ENCODE peak calls at places on chromosomes 5 and 9, in seven cellular contexts. K, P, Z, C, Q, O and B are unnamed samples. For H3K79me1, the result is how much of the 10 kb centered on the place peaks cover.

GRCh38 chr9:106929471-106930198 is 66.7 kb downstream of the ZNF462 start:
- DNase-seq in K (no peak), P (no peak), Z (no peak), C (no peak), Q (no peak), O (no peak), B (peak)

GRCh38 chr5:2352101-2352861 is 399.2 kb downstream of the IRX2 start:
- DNase-seq in K (no peak), P (no peak), Z (no peak), C (no peak), Q (no peak), O (no peak), B (no peak)

GRCh38 chr5:145960848-145961600 is 24.6 kb downstream of the SH3RF2 start:
- DNase-seq in K (no peak), P (no peak), Z (no peak), C (no peak), Q (no peak), O (peak), B (peak)

GRCh38 chr9:33331411-33331891 is 41.1 kb downstream of the NFX1 start:
- DNase-seq in K (no peak), P (no peak), Z (no peak), C (no peak), Q (no peak), O (no peak), B (peak)

GRCh38 chr5:111313017-111313724 is 89.0 kb downstream of the CAMK4 start:
- DNase-seq in K (no peak), P (no peak), Z (no peak), C (no peak), Q (no peak), O (no peak), B (peak)

GRCh38 chr9:95124582-95125359 is 192.7 kb downstream of the FANCC start:
- DNase-seq in K (no peak), P (peak), Z (no peak), C (no peak), Q (peak), O (no peak), B (no peak)

GRCh38 chr5:27472875-27473274 is 434.5 kb upstream of the CDH9 start:
- DNase-seq in K (no peak), P (no peak), Z (peak), C (no peak), Q (peak), O (no peak), B (no peak)

GRCh38 chr5:143025971-143026370 is 255.8 kb downstream of the ARHGAP26 start:
- DNase-seq in K (no peak), P (no peak), Z (no peak), C (no peak), Q (no peak), O (peak), B (peak)

GRCh38 chr9:73426226-73426625 is 274.6 kb downstream of the ANXA1 start:
- DNase-seq in K (peak), P (no peak), Z (no peak), C (no peak), Q (no peak), O (no peak), B (no peak)

GRCh38 chr5:54990751-54991349 is 5.5 kb upstream of the ESM1 start:
- DNase-seq in K (no peak), P (no peak), Z (peak), C (no peak), Q (peak), O (no peak), B (peak)

GRCh38 chr9:130936285-130937117 is 2.5 kb downstream of the FIBCD1 start:
- DNase-seq in K (no peak), P (peak), Z (peak), C (peak), Q (peak), O (peak), B (peak)

GRCh38 chr5:99187611-99188010 is 258.8 kb upstream of the CHD1 start:
- DNase-seq in K (no peak), P (no peak), Z (no peak), C (no peak), Q (peak), O (no peak), B (no peak)

GRCh38 chr9:69173891-69174644 is at the start of gene TJP2:
- DNase-seq in K (peak), P (peak), Z (peak), C (peak), Q (peak), O (peak), B (peak)

GRCh38 chr5:139474815-139475791 is 4.3 kb downstream of the SMIM33 start:
- DNase-seq in K (no peak), P (no peak), Z (peak), C (no peak), Q (no peak), O (no peak), B (peak)

GRCh38 chr5:145811834-145812625 is 23.1 kb downstream of the PRELID2 start:
- DNase-seq in K (no peak), P (no peak), Z (peak), C (no peak), Q (peak), O (no peak), B (peak)

GRCh38 chr9:135478858-135479468 is 619 bp upstream of the PPP1R26 start:
- DNase-seq in K (peak), P (peak), Z (peak), C (peak), Q (peak), O (peak), B (no peak)

GRCh38 chr5:68494771-68495170 is 279.2 kb downstream of the PIK3R1 start:
- DNase-seq in K (no peak), P (no peak), Z (peak), C (no peak), Q (no peak), O (no peak), B (peak)

GRCh38 chr9:105309531-105309931 is 65.1 kb downstream of the SLC44A1 start:
- DNase-seq in K (no peak), P (no peak), Z (no peak), C (no peak), Q (no peak), O (no peak), B (no peak)

GRCh38 chr5:174446446-174446845 is 277.9 kb upstream of the MSX2 start:
- DNase-seq in K (no peak), P (no peak), Z (no peak), C (no peak), Q (peak), O (peak), B (no peak)

GRCh38 chr9:136179761-136180160 is 25.2 kb downstream of the LHX3 start:
- DNase-seq in K (no peak), P (no peak), Z (no peak), C (no peak), Q (no peak), O (no peak), B (no peak)

GRCh38 chr5:10501554-10502075 is 59.9 kb downstream of the ROPN1L start:
- DNase-seq in K (no peak), P (no peak), Z (no peak), C (no peak), Q (no peak), O (no peak), B (no peak)

GRCh38 chr9:84677080-84677479 is 7.6 kb downstream of the NTRK2 start:
- DNase-seq in K (no peak), P (no peak), Z (no peak), C (no peak), Q (no peak), O (no peak), B (no peak)

GRCh38 chr5:149030392-149030791 is 32.5 kb downstream of the SH3TC2 start:
- DNase-seq in K (no peak), P (no peak), Z (peak), C (no peak), Q (no peak), O (no peak), B (peak)

GRCh38 chr9:99345936-99346335 is 123.9 kb downstream of the SEC61B start:
- DNase-seq in K (no peak), P (no peak), Z (no peak), C (no peak), Q (no peak), O (no peak), B (peak)

GRCh38 chr5:34707451-34708107 is 51.5 kb downstream of the RAI14 start:
- DNase-seq in K (no peak), P (no peak), Z (no peak), C (no peak), Q (no peak), O (no peak), B (no peak)

GRCh38 chr5:91383956-91384300 is 811 bp upstream of the ARRDC3 start:
- DNase-seq in K (peak), P (no peak), Z (no peak), C (no peak), Q (peak), O (no peak), B (no peak)

GRCh38 chr5:103375356-103375755 is 116.8 kb downstream of the MACIR start:
- DNase-seq in K (no peak), P (no peak), Z (peak), C (no peak), Q (no peak), O (no peak), B (peak)

GRCh38 chr5:73796164-73797141 is 170.5 kb downstream of the ARHGEF28 start:
- DNase-seq in K (no peak), P (no peak), Z (peak), C (no peak), Q (peak), O (peak), B (peak)

GRCh38 chr9:115164511-115164974 is 46.6 kb upstream of the TNC start:
- DNase-seq in K (no peak), P (peak), Z (peak), C (no peak), Q (peak), O (no peak), B (peak)

GRCh38 chr9:115170674-115171073 is 52.7 kb upstream of the TNC start:
- DNase-seq in K (no peak), P (peak), Z (peak), C (peak), Q (peak), O (no peak), B (peak)

GRCh38 chr9:115169003-115169402 is 51.0 kb upstream of the TNC start:
- DNase-seq in K (no peak), P (no peak), Z (no peak), C (no peak), Q (no peak), O (no peak), B (no peak)

GRCh38 chr9:115165233-115165632 is 47.3 kb upstream of the TNC start:
- DNase-seq in K (no peak), P (no peak), Z (no peak), C (no peak), Q (no peak), O (no peak), B (no peak)

GRCh38 chr9:115167175-115167574 is 49.2 kb upstream of the TNC start:
- DNase-seq in K (no peak), P (no peak), Z (peak), C (no peak), Q (peak), O (peak), B (peak)
- H3K79me1 ChIP-seq in K (under half), P (under half), Z (under half), C (under half), Q (under half), O (under half), B (under half)

DNA sequence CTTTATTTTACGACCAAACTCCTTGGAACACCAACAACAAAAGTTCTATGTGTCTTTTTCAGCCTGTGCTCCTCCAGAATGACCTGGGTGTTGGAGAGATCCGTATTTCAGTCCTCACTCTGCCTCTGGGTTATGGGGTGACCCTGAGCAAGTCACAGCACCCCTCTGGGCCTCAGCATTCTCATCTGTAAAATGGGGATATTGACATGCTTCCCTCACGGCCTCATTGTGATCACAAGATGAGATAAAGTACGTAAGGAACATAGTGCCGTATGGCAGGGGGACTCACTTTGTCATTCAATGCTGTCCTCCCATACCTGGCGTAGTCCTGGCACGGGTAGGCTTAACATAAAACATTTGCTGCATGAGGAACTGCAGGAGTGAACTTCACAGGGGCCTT is 123.0 kb upstream of the HAND1 start:
- DNase-seq in K (no peak), P (no peak), Z (no peak), C (no peak), Q (no peak), O (no peak), B (no peak)
- H3K18ac ChIP-seq in K (no peak), P (no peak), Z (no peak), C (no peak), Q (no peak), O (no peak), B (no peak)

DNA sequence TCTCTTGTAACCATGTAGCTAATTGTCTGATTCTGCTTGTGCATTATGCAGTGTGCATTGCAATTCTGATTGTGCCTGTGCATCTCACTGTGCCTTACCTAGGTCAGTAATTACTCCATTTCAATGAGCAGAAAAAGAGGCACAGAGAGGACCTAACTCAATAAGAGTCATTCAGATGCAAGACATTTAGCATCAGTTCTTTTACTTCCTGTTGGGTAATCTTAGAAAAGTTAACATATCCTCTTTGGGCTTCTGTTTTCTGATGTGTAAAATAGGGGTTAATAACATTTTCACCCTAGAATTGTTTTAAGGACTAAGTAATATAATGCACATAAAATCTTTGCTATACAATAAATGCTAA is 7.0 kb upstream of the DCTN4 start:
- DNase-seq in K (no peak), P (no peak), Z (no peak), C (no peak), Q (no peak), O (no peak), B (no peak)
- H3K79me1 ChIP-seq in K (under half), P (under half), Z (under half), C (under half), Q (under half), O (under half), B (under half)

GRCh38 chr5:17405976-17406876 is 91.8 kb upstream of the TAF11L2 start:
- DNase-seq in K (no peak), P (no peak), Z (no peak), C (no peak), Q (no peak), O (peak), B (peak)
- H3K18ac ChIP-seq in K (no peak), P (no peak), Z (no peak), C (no peak), Q (no peak), O (no peak), B (no peak)